ENCODE peak calls at places on chromosome 14, in five cellular contexts. F is OCI-LY7, J is GM23338, H is GM23248, B is H9. X is an unnamed sample.

GRCh38 chr14:30808576-30808975 is 65.8 kb upstream of the COCH start:
- DNase-seq in B (no peak), J (no peak), F (no peak), H (peak; percentile 2), X (no peak)

GRCh38 chr14:81565441-81566290 is 32.0 kb upstream of the SEL1L start:
- DNase-seq in H (peak; percentile 43), J (peak; percentile 57), F (peak; percentile 54), B (no peak), X (peak; percentile 59)

GRCh38 chr14:40784860-40785259 is 821.8 kb upstream of the LRFN5 start:
- DNase-seq in B (no peak), F (no peak), H (no peak), J (no peak), X (peak; percentile 2)

GRCh38 chr14:76051717-76052459 is 66.3 kb downstream of the IFT43 start:
- DNase-seq in B (peak; percentile 38), J (peak; percentile 35), H (no peak), F (no peak), X (no peak)

GRCh38 chr14:97634786-97635185 is 837.6 kb downstream of the VRK1 start:
- DNase-seq in F (no peak), J (peak; percentile 69), B (no peak), H (peak; percentile 23), X (peak; percentile 36)

GRCh38 chr14:30998100-30998706 is 27.2 kb upstream of the AP4S1 start:
- DNase-seq in H (no peak), F (no peak), J (peak; percentile 33), B (no peak), X (no peak)

GRCh38 chr14:99936738-99937474 is 128.3 kb upstream of the EVL start:
- DNase-seq in B (no peak), H (no peak), F (no peak), J (peak; percentile 59), X (no peak)

GRCh38 chr14:28361486-28361885 is 405.1 kb upstream of the FOXG1 start:
- DNase-seq in B (no peak), J (peak; percentile 2), F (no peak), H (no peak), X (no peak)

GRCh38 chr14:81551471-81551870 is 17.8 kb upstream of the SEL1L start:
- DNase-seq in J (no peak), F (no peak), B (no peak), H (no peak), X (no peak)

GRCh38 chr14:96166475-96167223 is 38.0 kb upstream of the BDKRB2 start:
- DNase-seq in F (no peak), J (no peak), B (peak; percentile 4), H (peak; percentile 37), X (no peak)

GRCh38 chr14:88683119-88683518 is 109.6 kb downstream of the EML5 start:
- DNase-seq in F (no peak), J (no peak), H (no peak), B (no peak), X (no peak)

GRCh38 chr14:35277179-35277578 is 15.0 kb upstream of the PSMA6 start:
- DNase-seq in J (peak; percentile 12), H (no peak), F (no peak), B (peak; percentile 61), X (no peak)

GRCh38 chr14:95237956-95238355 is 80.6 kb upstream of the DICER1 start:
- DNase-seq in H (no peak), J (no peak), B (no peak), F (no peak), X (no peak)

GRCh38 chr14:44531648-44532047 is 24.6 kb upstream of the FSCB start:
- DNase-seq in J (no peak), B (no peak), H (no peak), F (no peak), X (no peak)

GRCh38 chr14:36306836-36307235 is 13.6 kb downstream of the MBIP start:
- DNase-seq in H (no peak), J (no peak), B (no peak), F (no peak), X (no peak)

GRCh38 chr14:36302823-36303222 is 17.6 kb downstream of the MBIP start:
- DNase-seq in B (no peak), F (no peak), H (no peak), J (no peak), X (no peak)

GRCh38 chr14:36300337-36300736 is 20.1 kb downstream of the MBIP start:
- DNase-seq in J (no peak), F (no peak), H (peak; percentile 47), B (no peak), X (no peak)

GRCh38 chr14:36295642-36296627 is 24.5 kb downstream of the MBIP start:
- DNase-seq in H (no peak), B (no peak), J (peak; percentile 67), F (no peak), X (peak; percentile 18)

DNA sequence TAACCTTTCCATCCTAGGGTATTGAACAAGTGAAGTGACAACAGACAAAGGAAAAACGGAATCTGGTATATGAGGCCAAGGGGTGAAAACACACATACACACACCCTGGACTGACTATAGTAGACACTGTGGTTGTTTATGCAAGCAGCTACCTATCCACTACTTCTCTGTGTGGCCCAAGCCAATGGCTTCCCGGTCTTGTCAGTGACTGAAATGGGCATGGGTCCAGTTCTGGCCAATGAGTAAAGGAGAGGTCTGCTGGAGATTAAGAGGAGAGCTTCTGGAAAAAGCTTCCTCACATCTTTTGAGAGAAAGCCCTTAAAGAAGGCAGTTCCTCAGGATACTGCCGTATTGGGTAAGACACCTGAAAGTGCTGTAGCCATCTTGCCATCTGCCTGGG is 19.3 kb downstream of the MBIP start:
- DNase-seq in H (peak; percentile 12), J (no peak), F (no peak), B (no peak), X (no peak)
- H3K4me2 ChIP-seq in H (no peak overlapping the region), J (no peak overlapping the region), F (no peak overlapping the region), B (no peak overlapping the region), X (no peak overlapping the region)

DNA sequence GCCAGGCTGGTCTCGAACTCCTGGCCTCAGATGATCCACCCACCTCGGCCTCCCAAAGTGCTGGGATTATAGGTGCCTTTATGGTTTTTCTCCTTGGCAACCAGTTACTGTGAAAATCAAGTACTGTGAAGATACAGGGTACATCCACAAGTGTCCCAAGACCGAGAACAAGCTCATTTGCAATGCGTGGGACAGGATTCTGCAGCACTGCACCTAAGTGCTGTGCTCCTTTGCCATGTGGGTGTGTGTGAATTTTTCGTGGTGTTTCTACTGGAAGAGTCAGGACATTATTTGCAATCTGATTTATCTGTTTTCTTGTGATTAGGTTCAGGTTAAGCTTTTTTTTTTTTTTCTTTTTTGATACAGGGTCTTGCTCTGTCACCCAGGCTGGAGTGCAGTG is 7.1 kb upstream of the C14orf93 start:
- DNase-seq in B (no peak), J (no peak), F (no peak), H (no peak), X (no peak)
- H3K79me2 ChIP-seq in B (no peaks in the 10 kb centered on the region), J (no peaks in the 10 kb centered on the region), F (no peaks in the 10 kb centered on the region), H (no peaks in the 10 kb centered on the region), X (no peaks in the 10 kb centered on the region)

DNA sequence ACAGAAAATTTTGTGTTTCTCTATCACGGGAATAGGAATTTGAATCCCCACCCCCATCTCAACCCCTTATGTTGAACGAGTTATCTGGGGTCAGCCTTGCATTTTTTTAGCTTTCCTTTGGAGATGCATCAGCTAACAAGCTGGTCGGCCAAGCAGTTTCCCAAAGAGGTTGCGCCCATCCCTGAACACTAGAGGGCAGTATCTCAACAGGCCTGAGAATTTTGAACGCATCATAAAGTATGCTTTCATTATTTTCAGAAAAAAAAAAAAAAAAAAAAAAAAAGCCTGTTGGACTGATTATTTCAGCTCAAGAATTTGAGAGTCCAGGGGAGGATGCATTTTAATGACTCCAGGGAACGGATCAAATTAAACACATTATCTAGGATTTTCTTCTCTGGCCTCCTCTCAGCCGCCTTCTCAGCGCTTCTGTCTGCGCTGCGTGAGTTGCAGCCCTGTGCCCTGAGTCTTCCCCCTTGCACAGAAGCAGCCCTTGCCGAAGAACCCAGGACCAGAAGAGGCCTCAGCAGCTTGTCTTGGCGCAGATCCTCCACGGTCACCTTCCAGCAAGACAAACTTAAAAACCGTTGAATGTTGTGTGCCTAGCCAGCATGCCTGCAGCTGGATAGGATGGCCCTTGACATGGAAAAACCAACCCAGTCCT is 76.5 kb upstream of the GZMB start:
- DNase-seq in J (peak; percentile 78), F (peak; percentile 61), B (peak; percentile 55), H (peak; percentile 67), X (peak; percentile 68)
- H3K4me2 ChIP-seq in J (no peak overlapping the region), F (no peak overlapping the region), B (no peak overlapping the region), H (no peak overlapping the region), X (no peak overlapping the region)

GRCh38 chr14:102145395-102145794 is 5.7 kb downstream of the WDR20 start:
- DNase-seq in F (no peak), J (no peak), B (no peak), H (no peak), X (no peak)
- H3K79me2 ChIP-seq in F (peaks cover 92% of the 10 kb centered on the region), J (peaks cover 100% of the 10 kb centered on the region), B (peaks cover 17% of the 10 kb centered on the region), H (peaks cover 100% of the 10 kb centered on the region), X (peaks cover 99% of the 10 kb centered on the region)

DNA sequence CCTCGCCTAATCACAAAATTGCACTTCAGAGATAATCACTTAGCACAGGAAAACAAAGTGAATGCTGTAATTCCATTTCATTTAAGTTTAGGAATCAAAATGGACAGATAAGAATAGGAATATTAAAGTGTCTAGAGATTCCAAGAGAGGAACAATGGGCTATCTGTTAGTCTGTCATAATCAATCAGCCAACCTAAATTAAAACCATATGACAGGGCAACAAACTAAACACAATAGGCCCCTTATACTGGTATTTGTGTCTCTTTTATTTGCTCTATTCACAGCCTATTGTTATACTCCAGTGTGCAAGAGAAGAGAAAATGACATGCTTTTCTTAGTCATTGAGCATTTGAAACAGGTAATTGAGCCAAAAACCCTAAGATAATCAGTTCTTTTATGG is 259.4 kb downstream of the PRKD1 start:
- DNase-seq in J (no peak), F (no peak), H (no peak), B (no peak), X (no peak)
- H3K4me2 ChIP-seq in J (no peak overlapping the region), F (no peak overlapping the region), H (no peak overlapping the region), B (no peak overlapping the region), X (no peak overlapping the region)

X was measured in neural progenitor cell.